ENCODE peak calls at places on chromosomes 5 and 9, in four cellular contexts. One of them, this sample, is unnamed.

GRCh38 chr5:91706785-91707520 is 323.8 kb upstream of the ARRDC3 start:
- DNase-seq in HEK293T: no peak
- DNase-seq in NCI-H1417: no peak
- DNase-seq in dorsolateral prefrontal cortex: no peak
- DNase-seq in this sample: no peak

GRCh38 chr9:116345393-116345792 is 191.8 kb downstream of the PAPPA start:
- DNase-seq in HEK293T: no peak
- DNase-seq in NCI-H1417: no peak
- DNase-seq in dorsolateral prefrontal cortex: no peak
- DNase-seq in this sample: no peak

GRCh38 chr5:8176101-8176693 is 307.2 kb downstream of the MTRR start:
- DNase-seq in HEK293T: no peak
- DNase-seq in NCI-H1417: no peak
- DNase-seq in dorsolateral prefrontal cortex: no peak
- DNase-seq in this sample: no peak

GRCh38 chr5:159657766-159658165 is 258.5 kb upstream of the ADRA1B start:
- DNase-seq in HEK293T: no peak
- DNase-seq in NCI-H1417: no peak
- DNase-seq in dorsolateral prefrontal cortex: no peak
- DNase-seq in this sample: no peak

GRCh38 chr5:125401724-125402622 is 655.5 kb upstream of the ZNF608 start:
- DNase-seq in HEK293T: no peak
- DNase-seq in NCI-H1417: no peak
- DNase-seq in dorsolateral prefrontal cortex: no peak
- DNase-seq in this sample: no peak

GRCh38 chr5:76601470-76601869 is 21.7 kb downstream of the F2RL2 start:
- DNase-seq in HEK293T: peak
- DNase-seq in NCI-H1417: peak
- DNase-seq in dorsolateral prefrontal cortex: no peak
- DNase-seq in this sample: no peak

GRCh38 chr5:3194684-3195083 is 400.9 kb upstream of the IRX1 start:
- DNase-seq in HEK293T: no peak
- DNase-seq in NCI-H1417: no peak
- DNase-seq in dorsolateral prefrontal cortex: peak
- DNase-seq in this sample: no peak

GRCh38 chr5:127941646-127942045 is 141.9 kb upstream of the SLC12A2 start:
- DNase-seq in HEK293T: no peak
- DNase-seq in NCI-H1417: peak
- DNase-seq in dorsolateral prefrontal cortex: peak
- DNase-seq in this sample: peak

GRCh38 chr5:163473613-163474243 is 13.3 kb downstream of the HMMR start:
- DNase-seq in HEK293T: no peak
- DNase-seq in NCI-H1417: no peak
- DNase-seq in dorsolateral prefrontal cortex: no peak
- DNase-seq in this sample: no peak

GRCh38 chr5:79420248-79420647 is 93.7 kb downstream of the HOMER1 start:
- DNase-seq in HEK293T: no peak
- DNase-seq in NCI-H1417: no peak
- DNase-seq in dorsolateral prefrontal cortex: no peak
- DNase-seq in this sample: no peak

GRCh38 chr5:173330856-173331206 is 2.6 kb upstream of the STC2 start:
- DNase-seq in HEK293T: no peak
- DNase-seq in NCI-H1417: no peak
- DNase-seq in dorsolateral prefrontal cortex: no peak
- DNase-seq in this sample: no peak

GRCh38 chr9:92963831-92964606 is 16.7 kb downstream of the FGD3 start:
- DNase-seq in HEK293T: no peak
- DNase-seq in NCI-H1417: no peak
- DNase-seq in dorsolateral prefrontal cortex: no peak
- DNase-seq in this sample: no peak

GRCh38 chr5:160173-160510 is 31.2 kb upstream of the LRRC14B start:
- DNase-seq in HEK293T: no peak
- DNase-seq in NCI-H1417: no peak
- DNase-seq in dorsolateral prefrontal cortex: peak
- DNase-seq in this sample: no peak

GRCh38 chr9:113497051-113497450 is 33.5 kb downstream of the RGS3 start:
- DNase-seq in HEK293T: no peak
- DNase-seq in NCI-H1417: no peak
- DNase-seq in dorsolateral prefrontal cortex: no peak
- DNase-seq in this sample: no peak